ENCODE peak calls at places on chromosomes 11 and 22, in nine cellular contexts. I is AG10803, A is fibroblast of pulmonary artery, U is lower lobe of right lung, X is GM12865, Y is heart right ventricle, J is tibial artery, F is transverse colon, E is IMR-90. B is an unnamed sample.

GRCh38 chr11:125016413-125016812 is 46.7 kb upstream of the SLC37A2 start:
- DNase-seq in I (no peak), A (no peak), U (no peak), X (no peak), Y (no peak), J (no peak), F (no peak), E (no peak), B (no peak)

GRCh38 chr22:20024225-20025087 is 3.5 kb downstream of the TANGO2 start:
- DNase-seq in I (no peak), A (no peak), U (no peak), X (no peak), Y (peak; percentile 42), J (peak; percentile 60), F (no peak), E (no peak), B (no peak)

GRCh38 chr22:32911526-32911925 is 110.0 kb downstream of the TIMP3 start:
- DNase-seq in I (peak; percentile 21), A (no peak), U (no peak), X (no peak), Y (no peak), J (no peak), F (no peak), E (no peak), B (no peak)

GRCh38 chr11:101129203-101129943 is at the start of gene PGR:
- DNase-seq in I (no peak), A (no peak), U (peak; percentile 49), X (no peak), Y (peak; percentile 51), J (peak; percentile 85), F (peak; percentile 39), E (no peak), B (no peak)

GRCh38 chr11:120358729-120359128 is 22.5 kb downstream of the ARHGEF12 start:
- DNase-seq in I (no peak), A (no peak), U (no peak), X (no peak), Y (no peak), J (no peak), F (no peak), E (no peak), B (no peak)

GRCh38 chr11:100739636-100740035 is 52.5 kb downstream of the ARHGAP42 start:
- DNase-seq in I (peak; percentile 78), A (peak; percentile 93), U (no peak), X (no peak), Y (peak; percentile 54), J (no peak), F (no peak), E (peak; percentile 90), B (no peak)

GRCh38 chr22:27241430-27242110 is 560.0 kb downstream of the MN1 start:
- DNase-seq in I (peak; percentile 64), A (peak; percentile 44), U (no peak), X (no peak), Y (no peak), J (peak; percentile 84), F (no peak), E (no peak), B (no peak)

GRCh38 chr11:91872216-91872615 is 352.4 kb upstream of the FAT3 start:
- DNase-seq in I (peak; percentile 9), A (no peak), U (no peak), X (no peak), Y (no peak), J (no peak), F (no peak), E (no peak), B (no peak)

GRCh38 chr22:38272373-38273134 is at the start of gene TMEM184B:
- DNase-seq in I (peak; percentile 64), A (peak; percentile 73), U (peak; percentile 81), X (peak; percentile 83), Y (peak; percentile 71), J (peak; percentile 88), F (peak; percentile 83), E (peak; percentile 58), B (peak; percentile 72)

GRCh38 chr11:46896719-46897406 is 21.5 kb downstream of the LRP4 start:
- DNase-seq in I (peak; percentile 39), A (peak; percentile 61), U (no peak), X (peak; percentile 54), Y (no peak), J (no peak), F (no peak), E (peak; percentile 37), B (peak; percentile 65)

GRCh38 chr11:83766932-83767331 is 480.8 kb upstream of the CCDC90B start:
- DNase-seq in I (no peak), A (no peak), U (no peak), X (no peak), Y (no peak), J (no peak), F (no peak), E (no peak), B (no peak)

GRCh38 chr22:28015676-28016601 is 96.9 kb upstream of the PITPNB start:
- DNase-seq in I (peak; percentile 41), A (peak; percentile 23), U (peak; percentile 25), X (no peak), Y (no peak), J (peak; percentile 51), F (peak; percentile 6), E (no peak), B (no peak)

GRCh38 chr11:111157571-111157970 is 88.0 kb upstream of the POU2AF2 start:
- DNase-seq in I (no peak), A (no peak), U (no peak), X (no peak), Y (no peak), J (no peak), F (no peak), E (no peak), B (no peak)

GRCh38 chr22:50438305-50439275 is 36.2 kb downstream of the SBF1 start:
- DNase-seq in I (no peak), A (no peak), U (peak; percentile 43), X (no peak), Y (no peak), J (no peak), F (no peak), E (no peak), B (no peak)

GRCh38 chr11:115941044-115941443 is 436.8 kb upstream of the CADM1 start:
- DNase-seq in I (no peak), A (no peak), U (no peak), X (no peak), Y (no peak), J (no peak), F (no peak), E (no peak), B (no peak)
- H3K4me3 ChIP-seq in I (no peak overlapping the region), A (no peak overlapping the region), U (no peak overlapping the region), X (no peak overlapping the region), Y (no peak overlapping the region), J (no peak overlapping the region), F (no peak overlapping the region), E (no peak overlapping the region), B (no peak overlapping the region)

DNA sequence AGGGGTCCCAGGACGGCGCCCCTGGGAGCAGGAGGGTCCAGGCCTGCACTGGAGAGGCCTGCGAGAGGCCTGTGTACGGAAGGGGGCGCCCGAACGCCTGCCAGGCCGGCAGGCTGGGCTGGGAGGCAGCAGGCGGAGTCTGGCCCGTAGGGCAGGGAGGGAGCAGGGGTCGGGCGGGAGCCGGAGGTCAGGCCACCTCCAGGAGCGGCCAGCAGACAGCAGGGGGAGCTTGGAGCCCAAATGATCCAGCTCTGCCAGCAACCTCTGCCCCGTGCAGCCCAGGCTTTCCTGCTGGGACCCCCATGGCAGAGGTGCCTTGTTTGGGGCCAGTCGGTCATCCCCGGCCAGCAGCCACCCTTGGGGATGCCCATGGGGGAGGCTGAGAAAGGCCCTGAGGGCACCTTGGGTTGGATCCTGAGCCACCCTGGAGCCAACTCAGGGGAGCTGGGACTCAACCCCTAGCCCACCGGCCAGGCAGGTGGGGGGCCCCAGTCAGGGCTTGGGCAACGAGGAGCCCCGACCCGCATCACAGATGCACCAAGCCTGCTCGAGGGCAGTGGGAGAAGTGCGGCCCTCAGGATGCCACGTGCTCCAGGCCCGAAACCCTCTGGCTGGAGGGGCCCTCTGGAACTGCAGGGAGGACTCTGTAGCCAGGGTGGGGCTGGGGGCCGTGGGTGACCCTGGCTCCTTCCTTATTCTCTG is 9.6 kb upstream of the SYT8 start:
- DNase-seq in I (no peak), A (peak; percentile 16), U (peak; percentile 80), X (peak; percentile 58), Y (no peak), J (peak; percentile 66), F (peak; percentile 62), E (no peak), B (no peak)
- TF ChIP-seq CTCF in I (peak; percentile 22), A (peak; percentile 43), U (peak; percentile 60), X (peak; percentile 47), Y (peak; percentile 51), J (peak; percentile 45), F (peak; percentile 53), E (peak; percentile 23), B (no peak)

GRCh38 chr11:86303257-86303656 is 1.2 kb downstream of the HIKESHI start:
- DNase-seq in I (no peak), A (no peak), U (no peak), X (no peak), Y (no peak), J (no peak), F (no peak), E (peak; percentile 11), B (no peak)
- H3K4me3 ChIP-seq in I (peak overlapping the region; percentile 90), A (peak overlapping the region; percentile 89), U (peak overlapping the region; percentile 70), X (peak overlapping the region; percentile 77), Y (no peak overlapping the region), J (peak overlapping the region; percentile 91), F (no peak overlapping the region), E (no peak overlapping the region), B (peak overlapping the region; percentile 95)

GRCh38 chr11:75813622-75814039 is 1.4 kb upstream of the UVRAG start:
- DNase-seq in I (no peak), A (peak; percentile 64), U (no peak), X (no peak), Y (no peak), J (no peak), F (no peak), E (peak; percentile 20), B (peak; percentile 55)

GRCh38 chr11:75814369-75814685 is 683 bp upstream of the UVRAG start:
- DNase-seq in I (no peak), A (no peak), U (no peak), X (no peak), Y (no peak), J (no peak), F (no peak), E (no peak), B (no peak)

GRCh38 chr11:75814686-75815344 is at the start of gene UVRAG:
- DNase-seq in I (peak; percentile 99), A (peak; percentile 100), U (peak; percentile 98), X (peak; percentile 99), Y (peak; percentile 99), J (peak; percentile 99), F (peak; percentile 99), E (peak; percentile 99), B (peak; percentile 99)

GRCh38 chr11:75816561-75817239 is 1.7 kb downstream of the UVRAG start:
- DNase-seq in I (no peak), A (peak; percentile 19), U (no peak), X (no peak), Y (no peak), J (no peak), F (no peak), E (no peak), B (no peak)

DNA sequence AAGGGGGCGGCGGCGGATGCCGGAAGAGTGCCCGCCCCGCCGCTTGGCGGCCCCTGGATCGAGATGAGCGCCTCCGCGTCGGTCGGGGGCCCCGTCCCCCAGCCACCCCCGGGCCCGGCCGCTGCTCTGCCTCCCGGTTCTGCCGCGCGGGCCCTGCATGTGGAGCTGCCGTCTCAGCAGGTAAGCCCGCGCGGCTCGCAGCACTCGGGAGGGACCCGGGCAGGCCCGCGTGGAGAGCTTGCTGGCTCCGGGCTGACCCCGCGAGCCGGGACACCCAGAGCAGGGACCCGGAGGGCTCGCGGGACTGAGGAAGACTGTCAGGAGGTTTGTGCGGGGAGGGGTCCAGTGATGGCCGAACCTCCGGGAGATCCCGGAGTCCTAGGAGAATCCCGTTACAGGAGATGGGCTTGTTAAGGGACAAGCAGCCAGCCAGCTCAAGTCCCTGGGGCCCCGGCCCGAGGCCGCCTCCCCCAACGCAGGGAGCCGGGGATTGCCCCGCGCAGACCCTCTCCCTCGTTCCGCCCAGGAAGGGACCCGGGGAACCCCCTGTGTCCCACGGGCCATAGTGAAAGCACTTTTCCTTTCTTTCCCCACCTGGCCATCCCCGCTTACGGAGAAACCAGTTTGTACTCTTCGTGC is 454 bp downstream of the UVRAG start:
- DNase-seq in I (peak; percentile 28), A (peak; percentile 42), U (peak; percentile 76), X (peak; percentile 67), Y (peak; percentile 26), J (no peak), F (peak; percentile 46), E (peak; percentile 29), B (no peak)
- TF ChIP-seq CTCF in I (no peak), A (no peak), U (no peak), X (no peak), Y (no peak), J (no peak), F (no peak), E (no peak), B (no peak)